ENCODE peak calls at places on chromosomes 3 and 15, in five cellular contexts. X is cardiac muscle cell; E is naive thymus-derived CD4-positive, alpha-beta T cell; A is A673; Q is kidney. B is an unnamed sample.

GRCh38 chr15:58535894-58536293 is 104.1 kb downstream of the LIPC start:
- DNase-seq in X (no peak), A (no peak), Q (no peak), E (no peak), B (no peak)

GRCh38 chr3:124007186-124007585 is 15.3 kb upstream of the ROPN1 start:
- DNase-seq in A (no peak), X (no peak), E (no peak), Q (no peak), B (no peak)

GRCh38 chr15:28962851-28963710 is 77.3 kb downstream of the APBA2 start:
- DNase-seq in Q (no peak), A (no peak), E (no peak), X (no peak), B (no peak)

GRCh38 chr15:92643849-92644815 is 11.4 kb downstream of the FAM174B start:
- DNase-seq in A (no peak), Q (no peak), E (no peak), X (no peak), B (no peak)

GRCh38 chr3:134328147-134328591 is 46.1 kb downstream of the AMOTL2 start:
- DNase-seq in A (peak; percentile 60), E (no peak), Q (no peak), X (peak; percentile 89), B (no peak)

GRCh38 chr15:97680606-97681220 is 279.8 kb upstream of the ARRDC4 start:
- DNase-seq in A (no peak), Q (no peak), X (no peak), E (no peak), B (no peak)

GRCh38 chr15:88264622-88265021 is 8.1 kb upstream of the NTRK3 start:
- DNase-seq in X (no peak), A (no peak), E (no peak), Q (no peak), B (no peak)

GRCh38 chr3:195269375-195270078 is 1.4 kb downstream of the XXYLT1 start:
- DNase-seq in X (no peak), Q (no peak), E (no peak), A (no peak), B (no peak)

GRCh38 chr15:68010366-68010765 is 43.7 kb upstream of the PIAS1 start:
- DNase-seq in X (no peak), E (no peak), Q (no peak), A (no peak), B (no peak)

GRCh38 chr3:78812166-78812565 is 955.6 kb downstream of the ROBO1 start:
- DNase-seq in A (no peak), X (no peak), E (no peak), Q (no peak), B (no peak)

GRCh38 chr3:162103808-162104207 is 607.2 kb downstream of the OTOL1 start:
- DNase-seq in Q (no peak), X (no peak), A (no peak), E (no peak), B (no peak)

GRCh38 chr3:79872483-79872882 is 104.7 kb upstream of the ROBO1 start:
- DNase-seq in E (no peak), A (no peak), X (peak; percentile 77), Q (no peak), B (no peak)

GRCh38 chr3:139327231-139327630 is 16.6 kb upstream of the MRPS22 start:
- DNase-seq in X (no peak), E (no peak), Q (no peak), A (no peak), B (no peak)

GRCh38 chr3:39809181-39809994 is at the start of gene MYRIP:
- DNase-seq in Q (peak; percentile 87), X (peak; percentile 38), A (peak; percentile 47), E (peak; percentile 23), B (no peak)

GRCh38 chr3:63364909-63365308 is 86.8 kb downstream of the SYNPR start:
- DNase-seq in A (peak; percentile 46), Q (no peak), X (peak; percentile 13), E (no peak), B (no peak)

GRCh38 chr3:14550651-14551611 is 10.8 kb upstream of the GRIP2 start:
- DNase-seq in Q (peak; percentile 70), E (no peak), A (no peak), X (peak; percentile 30), B (no peak)

GRCh38 chr3:12870942-12871341 is 29.6 kb upstream of the RPL32 start:
- DNase-seq in A (peak; percentile 25), X (no peak), Q (no peak), E (no peak), B (no peak)

GRCh38 chr15:100111103-100112060 is 230.4 kb downstream of the ADAMTS17 start:
- DNase-seq in X (peak; percentile 91), Q (no peak), A (peak; percentile 38), E (peak; percentile 30), B (peak; percentile 11)

GRCh38 chr3:109385442-109386318 is 48.3 kb upstream of the DPPA4 start:
- DNase-seq in A (no peak), Q (no peak), E (no peak), X (no peak), B (no peak)

GRCh38 chr15:67406257-67406861 is 114.6 kb upstream of the C15orf61 start:
- DNase-seq in A (no peak), Q (no peak), X (peak; percentile 15), E (no peak), B (no peak)

GRCh38 chr3:97872209-97873042 is 50.6 kb downstream of the CRYBG3 start:
- DNase-seq in Q (no peak), E (peak; percentile 21), A (peak; percentile 54), X (peak; percentile 91), B (peak; percentile 30)

GRCh38 chr3:99023590-99024192 is 122.2 kb upstream of the DCBLD2 start:
- DNase-seq in E (no peak), Q (no peak), X (peak; percentile 70), A (peak; percentile 74), B (peak; percentile 3)

GRCh38 chr3:41272667-41273066 is 73.4 kb downstream of the CTNNB1 start:
- DNase-seq in X (no peak), A (no peak), E (no peak), Q (no peak), B (no peak)

GRCh38 chr3:197029511-197030167 is at the start of gene MELTF:
- DNase-seq in E (peak; percentile 90), A (peak; percentile 62), Q (no peak), X (peak; percentile 79), B (peak; percentile 69)

GRCh38 chr3:73786346-73786807 is 161.6 kb upstream of the PDZRN3 start:
- DNase-seq in X (peak; percentile 75), A (no peak), Q (no peak), E (no peak), B (no peak)

GRCh38 chr15:25708391-25708790 is 154.7 kb downstream of the ATP10A start:
- DNase-seq in X (no peak), Q (no peak), A (no peak), E (no peak), B (no peak)

GRCh38 chr3:71323558-71323957 is 260.0 kb downstream of the FOXP1 start:
- DNase-seq in X (no peak), A (no peak), Q (no peak), E (no peak), B (no peak)
- H3K27ac ChIP-seq in X (no peak overlapping the region), A (no peak overlapping the region), Q (no peak overlapping the region), E (no peak overlapping the region), B (no peak overlapping the region)

GRCh38 chr3:51680196-51680595 is 9.1 kb downstream of the TEX264 start:
- DNase-seq in X (no peak), Q (peak; percentile 48), A (no peak), E (no peak), B (no peak)
- H3K27ac ChIP-seq in X (peak overlapping the region; percentile 21), Q (peak overlapping the region; percentile 45), A (no peak overlapping the region), E (peak overlapping the region; percentile 63), B (peak overlapping the region; percentile 48)

GRCh38 chr3:46946856-46947544 is 29.5 kb downstream of the CCDC12 start:
- DNase-seq in X (no peak), E (peak; percentile 56), Q (peak; percentile 87), A (no peak), B (peak; percentile 64)

GRCh38 chr3:46948830-46949671 is 27.5 kb downstream of the CCDC12 start:
- DNase-seq in E (no peak), A (no peak), X (no peak), Q (peak; percentile 83), B (no peak)

GRCh38 chr3:46947545-46947899 is 29.0 kb downstream of the CCDC12 start:
- DNase-seq in Q (no peak), A (no peak), X (no peak), E (no peak), B (no peak)

GRCh38 chr3:46946416-46946815 is 30.1 kb downstream of the CCDC12 start:
- DNase-seq in E (no peak), Q (peak; percentile 87), X (no peak), A (no peak), B (no peak)

DNA sequence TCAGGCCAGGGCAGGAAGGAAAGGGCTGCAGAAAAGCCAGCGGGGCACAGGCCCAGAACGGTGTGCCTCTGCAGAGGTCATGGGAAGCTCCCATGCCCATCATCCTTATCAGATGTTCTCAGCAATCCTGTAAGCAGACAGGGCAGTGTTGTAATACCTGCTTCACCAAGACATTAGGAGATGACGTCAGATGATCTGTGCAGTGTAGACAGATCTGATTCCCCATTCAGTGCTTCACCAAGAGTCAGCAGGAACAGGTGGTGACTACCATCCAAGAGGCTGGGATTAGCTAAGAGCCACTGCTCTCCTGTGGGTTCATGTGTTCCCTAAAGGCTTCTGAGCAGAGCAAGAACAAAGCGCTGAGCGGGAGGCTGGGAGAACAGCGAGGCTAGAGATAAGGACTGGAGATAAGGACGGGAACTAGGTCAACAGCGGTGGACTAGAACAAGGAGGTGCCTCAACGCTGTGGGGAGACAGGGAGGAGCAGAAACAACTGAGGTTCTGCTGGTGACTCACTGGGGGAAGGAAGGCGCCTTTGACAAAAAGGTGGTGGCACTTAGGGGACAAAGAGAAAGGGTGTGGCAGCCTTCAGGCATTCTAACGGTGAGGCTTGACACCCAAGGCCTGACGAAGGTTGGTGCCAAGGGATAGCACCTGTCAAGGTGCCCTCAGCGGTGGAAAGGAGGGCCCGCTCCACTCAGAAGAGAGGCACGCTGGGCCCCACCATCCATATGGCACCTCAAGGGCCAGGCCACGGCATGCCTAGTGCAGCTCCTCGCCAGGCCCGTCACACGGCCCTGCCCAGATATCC is 28.4 kb downstream of the CCDC12 start:
- DNase-seq in A (no peak), E (peak; percentile 58), X (peak; percentile 72), Q (peak; percentile 81), B (peak; percentile 84)
- H3K27ac ChIP-seq in A (no peak overlapping the region), E (peak overlapping the region; percentile 39), X (peak overlapping the region; percentile 84), Q (peak overlapping the region; percentile 97), B (peak overlapping the region; percentile 69)

GRCh38 chr15:40762919-40763800 is 708 bp upstream of the GCHFR start:
- DNase-seq in X (peak; percentile 68), A (peak; percentile 71), Q (peak; percentile 89), E (peak; percentile 53), B (peak; percentile 24)

GRCh38 chr15:40766194-40766830 is 2.4 kb downstream of the GCHFR start:
- DNase-seq in X (no peak), A (no peak), Q (no peak), E (no peak), B (peak; percentile 19)

GRCh38 chr15:40766906-40767837 is 2.6 kb upstream of the C15orf62 start:
- DNase-seq in A (peak; percentile 51), X (peak; percentile 45), Q (peak; percentile 71), E (no peak), B (no peak)

GRCh38 chr15:40763801-40764765 is at the start of gene GCHFR:
- DNase-seq in A (peak; percentile 55), E (peak; percentile 86), Q (peak; percentile 94), X (peak; percentile 76), B (peak; percentile 74)

DNA sequence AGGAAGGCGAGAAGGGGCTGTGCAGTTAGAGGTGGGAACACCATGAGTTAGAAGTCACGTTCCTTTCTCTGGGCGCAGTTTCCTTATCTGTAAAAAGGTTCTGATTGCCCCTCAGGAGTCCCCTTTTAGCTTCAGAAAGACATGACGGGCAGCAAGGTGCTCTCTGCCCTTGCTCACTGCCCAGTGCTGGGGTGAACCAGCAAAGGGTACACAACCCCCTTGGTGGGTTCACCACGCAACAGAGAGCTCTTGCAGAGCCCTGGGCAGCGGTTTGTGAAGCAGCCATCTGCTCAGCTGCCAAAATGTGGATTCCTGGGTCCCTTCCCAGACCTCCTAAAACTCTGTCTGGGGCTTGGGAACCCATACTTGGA is 883 bp downstream of the GCHFR start:
- DNase-seq in A (no peak), Q (peak; percentile 42), X (peak; percentile 31), E (no peak), B (no peak)
- H3K27ac ChIP-seq in A (peak overlapping the region; percentile 66), Q (peak overlapping the region; percentile 56), X (no peak overlapping the region), E (peak overlapping the region; percentile 78), B (peak overlapping the region; percentile 64)